ENCODE peak calls at places on chromosome 10, in eight cellular contexts. Z, L, Y, G, O, J, K and E are unnamed samples.
A peak's percentile ranks its signal among the peaks of the same experiment; 100 is the strongest.

GRCh38 chr10:604716-605631 is 84.5 kb downstream of the DIP2C start:
- DNase-seq in K (no peak), Y (no peak), L (no peak), O (no peak), Z (peak; percentile 38), J (no peak), G (no peak), E (no peak)

GRCh38 chr10:116067825-116068224 is 205.2 kb downstream of the GFRA1 start:
- DNase-seq in J (no peak), G (no peak), L (no peak), O (no peak), Y (no peak), Z (no peak), K (no peak), E (no peak)

GRCh38 chr10:8245131-8246117 is 190.9 kb downstream of the GATA3 start:
- DNase-seq in Z (no peak), K (no peak), Y (no peak), J (no peak), G (no peak), O (no peak), L (peak; percentile 19), E (no peak)

GRCh38 chr10:3468919-3469638 is 296.5 kb upstream of the PITRM1 start:
- DNase-seq in Z (peak; percentile 73), Y (peak; percentile 74), K (peak; percentile 99), G (peak; percentile 90), L (peak; percentile 45), O (peak; percentile 97), J (no peak), E (peak; percentile 63)

GRCh38 chr10:122390679-122391078 is 16.2 kb downstream of the PLEKHA1 start:
- DNase-seq in Y (no peak), J (no peak), G (no peak), Z (no peak), O (no peak), L (no peak), K (no peak), E (no peak)

GRCh38 chr10:131980757-131981428 is 830 bp downstream of the BNIP3 start:
- DNase-seq in L (no peak), Y (no peak), O (no peak), G (no peak), Z (no peak), J (no peak), K (peak; percentile 20), E (no peak)

GRCh38 chr10:126407831-126408230 is 19.6 kb upstream of the ADAM12 start:
- DNase-seq in K (peak; percentile 68), L (no peak), O (no peak), J (no peak), Y (no peak), Z (no peak), G (no peak), E (no peak)

GRCh38 chr10:97016728-97017473 is 168.9 kb downstream of the SLIT1 start:
- DNase-seq in K (no peak), Y (no peak), Z (no peak), L (peak; percentile 78), G (no peak), O (no peak), J (no peak), E (no peak)

GRCh38 chr10:78853864-78854263 is 214.9 kb upstream of the ZMIZ1 start:
- DNase-seq in O (no peak), K (no peak), J (no peak), Y (no peak), Z (no peak), G (no peak), L (no peak), E (no peak)

GRCh38 chr10:101492205-101492604 is 95.9 kb downstream of the POLL start:
- DNase-seq in J (no peak), L (no peak), G (no peak), Y (no peak), K (no peak), Z (no peak), O (no peak), E (no peak)

GRCh38 chr10:16599662-16600061 is 78.0 kb upstream of the C1QL3 start:
- DNase-seq in Y (no peak), L (no peak), Z (peak; percentile 57), J (no peak), O (no peak), K (no peak), G (no peak), E (no peak)

GRCh38 chr10:84208023-84208422 is 13.7 kb downstream of the CDHR1 start:
- DNase-seq in J (no peak), K (no peak), G (no peak), Y (no peak), Z (no peak), O (no peak), L (no peak), E (no peak)

GRCh38 chr10:86596266-86596665 is 58.1 kb upstream of the OPN4 start:
- DNase-seq in J (no peak), G (peak; percentile 37), Y (no peak), K (peak; percentile 13), L (no peak), Z (no peak), O (no peak), E (no peak)

GRCh38 chr10:49748006-49748405 is 14.1 kb downstream of the OGDHL start:
- DNase-seq in Y (no peak), G (no peak), Z (no peak), O (no peak), J (no peak), L (no peak), K (no peak), E (no peak)